ENCODE peak calls at places on chromosomes 11 and 22, in six cellular contexts. S, V, Z, J, Q and R are unnamed samples.

GRCh38 chr11:1555713-1556153 is 16.3 kb downstream of the DUSP8 start:
- DNase-seq in Z (no peak), Q (no peak), S (no peak), J (peak; percentile 47), V (no peak), R (no peak)

GRCh38 chr11:31412946-31413345 is 43.3 kb downstream of the DNAJC24 start:
- DNase-seq in Q (no peak), Z (no peak), J (no peak), V (no peak), S (peak; percentile 78), R (no peak)

GRCh38 chr11:2138436-2139117 is 612 bp downstream of the IGF2 start:
- DNase-seq in J (peak; percentile 53), Q (peak; percentile 42), S (no peak), V (no peak), Z (no peak), R (no peak)

GRCh38 chr22:20526628-20527355 is 19.4 kb downstream of the MED15 start:
- DNase-seq in S (peak; percentile 91), Z (no peak), V (no peak), Q (peak; percentile 60), J (no peak), R (no peak)

GRCh38 chr11:8229299-8230177 is 34.1 kb downstream of the LMO1 start:
- DNase-seq in Z (no peak), S (no peak), Q (no peak), J (no peak), V (no peak), R (no peak)

GRCh38 chr11:494761-495536 is 12.1 kb downstream of the RNH1 start:
- DNase-seq in V (no peak), S (no peak), Q (no peak), J (peak; percentile 57), Z (no peak), R (peak; percentile 63)

GRCh38 chr11:62664405-62665074 is 470 bp downstream of the C11orf98 start:
- DNase-seq in Q (peak; percentile 12), J (peak; percentile 75), S (peak; percentile 50), Z (peak; percentile 61), V (peak; percentile 92), R (peak; percentile 76)

GRCh38 chr22:32396746-32397145 is 15.3 kb downstream of the RTCB start:
- DNase-seq in J (no peak), Q (no peak), Z (no peak), S (no peak), V (no peak), R (no peak)

GRCh38 chr11:134756811-134757540 is 344.9 kb upstream of the B3GAT1 start:
- DNase-seq in S (no peak), Q (no peak), J (no peak), Z (no peak), V (no peak), R (no peak)

GRCh38 chr22:23826510-23827350 is 12.1 kb downstream of the DERL3 start:
- DNase-seq in Z (no peak), J (peak; percentile 54), S (peak; percentile 26), V (no peak), Q (no peak), R (no peak)

GRCh38 chr11:95453616-95454118 is 222.7 kb upstream of the SESN3 start:
- DNase-seq in Q (peak; percentile 16), Z (peak; percentile 65), V (no peak), S (no peak), J (no peak), R (no peak)

GRCh38 chr11:8342821-8343681 is 79.4 kb upstream of the LMO1 start:
- DNase-seq in Q (no peak), Z (no peak), S (no peak), J (no peak), V (no peak), R (no peak)

GRCh38 chr22:36155702-36156101 is 4.9 kb downstream of the APOL3 start:
- DNase-seq in S (no peak), V (no peak), Z (no peak), J (peak; percentile 84), Q (no peak), R (no peak)
- H3K27ac ChIP-seq in S (peak overlapping the region; percentile 35), V (no peak overlapping the region), Z (peak overlapping the region; percentile 99), J (peak overlapping the region; percentile 66), Q (no peak overlapping the region), R (peak overlapping the region; percentile 95)

DNA sequence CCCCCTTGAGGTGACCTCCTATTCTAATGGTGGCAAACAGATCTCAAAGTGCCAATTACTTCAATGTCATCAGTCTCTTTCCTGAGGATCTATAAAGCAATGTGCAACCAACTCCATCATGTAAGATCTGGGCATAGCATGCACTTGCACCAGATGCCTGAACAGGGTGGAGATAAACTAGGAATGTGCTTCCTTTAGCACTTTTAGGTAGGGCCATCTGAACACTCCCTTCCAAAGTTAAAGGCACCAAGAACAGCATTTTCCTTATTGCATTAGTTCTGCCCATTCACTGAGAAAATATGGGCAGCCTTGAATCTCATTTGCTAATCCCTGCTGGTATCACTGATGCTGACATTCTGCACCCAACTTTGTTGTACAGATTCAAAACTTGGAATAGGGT is 112.0 kb downstream of the SGSM3 start:
- DNase-seq in V (no peak), S (no peak), Q (no peak), J (no peak), Z (no peak), R (no peak)
- H3K27ac ChIP-seq in V (no peak overlapping the region), S (no peak overlapping the region), Q (no peak overlapping the region), J (no peak overlapping the region), Z (no peak overlapping the region), R (no peak overlapping the region)

GRCh38 chr11:12810497-12810896 is 136.3 kb downstream of the TEAD1 start:
- DNase-seq in J (no peak), Z (no peak), S (peak; percentile 64), V (no peak), Q (peak; percentile 46), R (no peak)
- H3K27ac ChIP-seq in J (peak overlapping the region; percentile 53), Z (peak overlapping the region; percentile 76), S (no peak overlapping the region), V (no peak overlapping the region), Q (peak overlapping the region; percentile 56), R (no peak overlapping the region)

GRCh38 chr22:19103881-19104821 is 18.1 kb downstream of the DGCR2 start:
- DNase-seq in Z (no peak), V (no peak), Q (peak; percentile 51), S (peak; percentile 79), J (peak; percentile 75), R (no peak)
- H3K27ac ChIP-seq in Z (peak overlapping the region; percentile 9), V (no peak overlapping the region), Q (no peak overlapping the region), S (peak overlapping the region; percentile 40), J (peak overlapping the region; percentile 71), R (no peak overlapping the region)

DNA sequence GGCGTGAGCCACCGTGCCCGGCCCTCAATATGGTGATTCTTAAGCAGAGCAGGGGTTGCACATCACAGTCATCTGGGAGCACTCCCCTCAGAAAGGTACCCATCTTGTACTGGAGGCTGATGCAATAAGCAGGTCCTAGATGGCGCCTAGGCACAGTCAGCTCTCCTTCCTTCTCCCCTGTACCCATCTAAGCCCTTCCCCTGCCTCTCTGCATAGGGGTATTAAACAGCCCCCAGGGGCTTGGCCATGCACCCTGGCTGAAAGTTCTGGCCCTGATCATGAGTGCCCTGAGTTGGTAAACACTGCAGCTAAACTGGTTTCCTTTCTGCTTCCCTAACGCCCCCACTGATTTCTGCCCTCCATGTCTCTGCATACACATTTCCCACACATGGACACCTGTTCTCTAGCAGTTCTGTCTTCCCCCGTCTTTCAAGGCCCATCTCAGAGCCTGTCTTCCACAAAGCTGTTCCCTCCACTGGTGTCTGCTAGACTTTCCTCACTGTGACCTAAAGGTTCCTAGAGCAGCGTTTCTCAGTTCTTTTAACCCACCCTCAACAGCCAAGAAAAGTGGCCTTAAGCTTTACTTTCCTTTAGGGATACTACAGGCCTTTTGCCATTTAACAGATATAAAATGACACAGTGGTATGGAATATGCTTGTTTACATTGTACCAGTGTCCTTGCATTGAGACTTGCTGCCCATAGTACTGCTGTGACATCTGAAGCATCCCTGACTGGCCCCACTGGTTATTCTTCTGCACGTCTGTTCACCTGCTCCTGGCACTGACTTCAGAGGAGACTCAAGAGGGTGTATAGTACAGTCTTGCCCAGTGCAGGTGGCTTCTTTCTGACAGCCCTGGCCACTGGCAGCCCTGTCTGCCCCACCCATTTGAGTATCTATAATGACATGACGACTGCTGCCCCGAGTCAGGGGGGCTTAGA is 15.6 kb downstream of the UBE2L3 start:
- DNase-seq in V (no peak), Z (no peak), Q (no peak), J (no peak), S (no peak), R (no peak)
- H3K27ac ChIP-seq in V (no peak overlapping the region), Z (peak overlapping the region; percentile 7), Q (peak overlapping the region; percentile 6), J (no peak overlapping the region), S (no peak overlapping the region), R (no peak overlapping the region)

GRCh38 chr22:50434849-50435700 is 39.8 kb downstream of the SBF1 start:
- DNase-seq in Z (no peak), J (peak; percentile 48), Q (no peak), S (no peak), V (no peak), R (no peak)
- H3K27ac ChIP-seq in Z (peak overlapping the region; percentile 19), J (no peak overlapping the region), Q (no peak overlapping the region), S (no peak overlapping the region), V (no peak overlapping the region), R (no peak overlapping the region)

DNA sequence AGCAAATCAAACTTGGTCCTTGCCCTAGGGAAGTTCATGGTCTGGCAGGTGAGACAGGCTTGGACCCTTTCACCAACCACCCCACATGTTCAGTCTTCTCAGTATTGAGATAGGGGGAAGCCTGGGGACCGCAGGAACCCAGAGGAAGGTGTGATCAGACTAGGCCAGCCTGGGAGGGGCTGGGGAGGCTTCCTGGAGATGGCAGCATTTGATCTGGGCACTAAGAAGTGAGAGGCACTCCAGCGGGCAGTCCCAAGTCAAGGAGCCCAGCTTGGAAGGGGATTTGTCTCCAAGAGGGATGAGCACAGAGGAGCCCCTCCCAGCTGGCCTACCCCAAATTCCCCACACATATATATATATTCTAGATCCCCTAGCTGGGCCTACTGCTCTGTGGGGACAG is 5.4 kb downstream of the LRRC32 start:
- DNase-seq in J (no peak), S (no peak), Z (peak; percentile 28), V (no peak), Q (no peak), R (no peak)
- H3K27ac ChIP-seq in J (peak overlapping the region; percentile 36), S (no peak overlapping the region), Z (peak overlapping the region; percentile 68), V (no peak overlapping the region), Q (peak overlapping the region; percentile 36), R (peak overlapping the region; percentile 14)

DNA sequence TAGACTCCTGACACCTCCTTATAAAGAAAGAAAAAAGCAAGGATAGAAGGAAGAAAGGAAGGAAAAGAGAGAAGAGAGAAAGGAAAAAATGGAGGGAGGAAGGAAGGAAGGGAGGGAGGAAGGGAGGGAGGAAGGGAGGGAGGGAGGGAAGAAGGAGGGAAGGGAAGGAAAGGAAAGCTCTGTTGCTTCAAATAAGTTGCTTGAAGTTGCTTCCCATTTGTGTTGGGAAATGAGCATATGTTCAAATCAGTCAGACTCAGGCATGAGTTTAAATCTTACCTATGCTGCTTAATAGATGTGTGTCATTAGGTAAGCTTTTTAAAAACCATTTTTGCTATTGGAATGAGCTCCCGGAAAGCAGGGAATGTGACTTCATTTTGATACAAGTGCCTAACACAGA is 6.6 kb upstream of the GAS2 start:
- DNase-seq in Q (no peak), J (no peak), Z (no peak), S (no peak), V (no peak), R (no peak)
- H3K27ac ChIP-seq in Q (no peak overlapping the region), J (no peak overlapping the region), Z (no peak overlapping the region), S (no peak overlapping the region), V (no peak overlapping the region), R (no peak overlapping the region)

DNA sequence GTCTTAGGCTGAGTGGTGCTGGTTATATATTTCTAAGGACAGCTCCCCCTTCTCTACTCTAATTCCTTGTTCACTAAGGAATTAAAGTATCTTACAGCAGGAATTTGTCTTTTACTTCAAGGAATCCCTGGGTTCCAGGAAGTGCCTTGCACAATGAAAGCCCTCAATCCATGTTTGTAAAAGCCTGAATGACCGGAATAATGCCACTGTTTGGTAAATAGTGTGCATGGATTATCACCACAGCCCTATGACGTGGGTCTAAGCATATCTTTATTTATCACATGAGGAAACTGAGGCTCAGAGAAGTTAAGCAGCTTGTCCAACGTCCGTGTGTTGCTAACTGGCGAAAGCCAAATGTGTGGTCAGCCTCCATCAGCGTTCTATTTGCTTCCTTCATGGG is 135.7 kb upstream of the NAV2 start:
- DNase-seq in S (no peak), Z (no peak), Q (no peak), V (no peak), J (no peak), R (no peak)
- H3K27ac ChIP-seq in S (peak overlapping the region; percentile 36), Z (peak overlapping the region; percentile 72), Q (no peak overlapping the region), V (no peak overlapping the region), J (no peak overlapping the region), R (peak overlapping the region; percentile 93)